ENCODE peak calls at places on chromosomes 7 and 10, in seven cellular contexts. S, E, W, P, K, H and T are unnamed samples.

GRCh38 chr7:155558961-155559360 is 12.6 kb upstream of the CNPY1 start:
- DNase-seq in S (no peak), E (no peak), W (no peak), P (no peak), K (no peak), H (no peak), T (no peak)

GRCh38 chr7:159126496-159127345 is 17.9 kb downstream of the VIPR2 start:
- DNase-seq in S (no peak), E (peak; percentile 53), W (no peak), P (no peak), K (no peak), H (peak; percentile 72), T (no peak)

GRCh38 chr7:78323118-78323517 is 524.5 kb downstream of the PHTF2 start:
- DNase-seq in S (no peak), E (no peak), W (no peak), P (no peak), K (no peak), H (no peak), T (no peak)

GRCh38 chr7:107972075-107972482 is 30.9 kb downstream of the LAMB1 start:
- DNase-seq in S (no peak), E (no peak), W (no peak), P (peak; percentile 44), K (no peak), H (no peak), T (no peak)

GRCh38 chr10:30744124-30744523 is 114.6 kb upstream of the LYZL2 start:
- DNase-seq in S (no peak), E (no peak), W (no peak), P (no peak), K (no peak), H (no peak), T (no peak)

GRCh38 chr7:30750574-30751256 is 1.2 kb upstream of the INMT start:
- DNase-seq in S (no peak), E (peak; percentile 86), W (peak; percentile 72), P (no peak), K (no peak), H (peak; percentile 77), T (no peak)

GRCh38 chr7:90211391-90212148 is at the start of gene STEAP2:
- DNase-seq in S (peak; percentile 94), E (peak; percentile 97), W (peak; percentile 95), P (peak; percentile 76), K (peak; percentile 91), H (peak; percentile 96), T (peak; percentile 61)

GRCh38 chr10:78432582-78432981 is 398.9 kb downstream of the RPS24 start:
- DNase-seq in S (no peak), E (no peak), W (no peak), P (peak; percentile 24), K (no peak), H (no peak), T (no peak)

GRCh38 chr7:108345710-108346336 is 110.4 kb downstream of the NRCAM start:
- DNase-seq in S (no peak), E (no peak), W (no peak), P (no peak), K (no peak), H (no peak), T (no peak)

GRCh38 chr7:105268511-105269392 is 120.0 kb downstream of the SRPK2 start:
- DNase-seq in S (peak; percentile 40), E (no peak), W (no peak), P (peak; percentile 75), K (no peak), H (no peak), T (peak; percentile 18)

GRCh38 chr7:81852701-81853100 is 82.9 kb upstream of the HGF start:
- DNase-seq in S (no peak), E (no peak), W (no peak), P (no peak), K (no peak), H (no peak), T (no peak)

GRCh38 chr7:17131060-17131345 is 167.4 kb upstream of the AHR start:
- DNase-seq in S (peak; percentile 19), E (no peak), W (no peak), P (peak; percentile 34), K (no peak), H (no peak), T (no peak)

GRCh38 chr7:144127714-144128334 is 4.8 kb downstream of the OR2A14 start:
- DNase-seq in S (peak; percentile 85), E (peak; percentile 95), W (peak; percentile 83), P (peak; percentile 64), K (peak; percentile 94), H (peak; percentile 94), T (peak; percentile 11)

GRCh38 chr7:99780588-99780987 is 3.4 kb downstream of the CYP3A4 start:
- DNase-seq in S (no peak), E (no peak), W (no peak), P (no peak), K (no peak), H (no peak), T (no peak)

GRCh38 chr7:120028636-120029035 is 244.3 kb upstream of the KCND2 start:
- DNase-seq in S (no peak), E (no peak), W (no peak), P (no peak), K (no peak), H (no peak), T (no peak)

GRCh38 chr10:126972622-126973414 is 67.6 kb downstream of the DOCK1 start:
- DNase-seq in S (peak; percentile 72), E (no peak), W (no peak), P (peak; percentile 97), K (no peak), H (peak; percentile 70), T (no peak)

GRCh38 chr7:129436335-129436923 is 2.2 kb downstream of the STRIP2 start:
- DNase-seq in S (no peak), E (no peak), W (no peak), P (no peak), K (no peak), H (no peak), T (no peak)

GRCh38 chr7:132646064-132646463 is 69.8 kb upstream of the PLXNA4 start:
- DNase-seq in S (no peak), E (no peak), W (no peak), P (peak; percentile 4), K (no peak), H (peak; percentile 64), T (no peak)

GRCh38 chr10:110358869-110359629 is 54.3 kb upstream of the SMNDC1 start:
- DNase-seq in S (peak; percentile 37), E (no peak), W (no peak), P (peak; percentile 93), K (no peak), H (peak; percentile 82), T (no peak)

GRCh38 chr10:132114953-132115520 is 49.3 kb downstream of the JAKMIP3 start:
- DNase-seq in S (no peak), E (peak; percentile 69), W (no peak), P (no peak), K (no peak), H (no peak), T (no peak)

GRCh38 chr10:104090597-104090996 is 4.9 kb upstream of the COL17A1 start:
- DNase-seq in S (no peak), E (no peak), W (no peak), P (no peak), K (no peak), H (no peak), T (no peak)

GRCh38 chr7:112296416-112296815 is 89.9 kb downstream of the ZNF277 start:
- DNase-seq in S (no peak), E (no peak), W (no peak), P (peak; percentile 62), K (no peak), H (no peak), T (no peak)

GRCh38 chr10:124156524-124157225 is 63.3 kb upstream of the CHST15 start:
- DNase-seq in S (no peak), E (no peak), W (no peak), P (no peak), K (no peak), H (no peak), T (no peak)

GRCh38 chr7:54798569-54798968 is 39.6 kb upstream of the SEC61G start:
- DNase-seq in S (no peak), E (no peak), W (no peak), P (no peak), K (no peak), H (no peak), T (no peak)

GRCh38 chr7:17822557-17823173 is 117.6 kb downstream of the SNX13 start:
- DNase-seq in S (no peak), E (no peak), W (no peak), P (peak; percentile 20), K (no peak), H (no peak), T (no peak)

GRCh38 chr7:46854958-46855473 is 726.9 kb downstream of the TNS3 start:
- DNase-seq in S (peak; percentile 9), E (no peak), W (no peak), P (peak; percentile 9), K (no peak), H (no peak), T (peak; percentile 5)

GRCh38 chr10:23362879-23363787 is 18.5 kb upstream of the C10orf67 start:
- DNase-seq in S (no peak), E (no peak), W (no peak), P (no peak), K (no peak), H (no peak), T (no peak)

GRCh38 chr10:57864789-57865676 is 402.7 kb downstream of the IPMK start:
- DNase-seq in S (peak; percentile 2), E (no peak), W (no peak), P (peak; percentile 80), K (no peak), H (no peak), T (no peak)

GRCh38 chr10:68218786-68219185 is 13.1 kb downstream of the ATOH7 start:
- DNase-seq in S (no peak), E (no peak), W (no peak), P (no peak), K (no peak), H (no peak), T (no peak)

GRCh38 chr7:105678811-105679495 is 97.7 kb upstream of the EFCAB10 start:
- DNase-seq in S (no peak), E (peak; percentile 92), W (peak; percentile 69), P (peak; percentile 27), K (no peak), H (no peak), T (no peak)

GRCh38 chr7:7051221-7051877 is 131.0 kb upstream of the C1GALT1 start:
- DNase-seq in S (peak; percentile 6), E (no peak), W (no peak), P (peak; percentile 17), K (no peak), H (no peak), T (no peak)